ENCODE peak calls at places on chromosomes 13 and 19, in eight cellular contexts. S, O, K, G, H, F, V and N are unnamed samples.

GRCh38 chr13:97629601-97630272 is 195.8 kb downstream of the RAP2A start:
- DNase-seq in K (no peak), O (no peak), S (no peak), G (peak; percentile 14), H (peak; percentile 74), V (no peak), F (no peak), N (peak; percentile 42)

GRCh38 chr13:94660695-94661324 is 51.5 kb downstream of the SOX21 start:
- DNase-seq in G (peak; percentile 18), H (no peak), S (no peak), K (no peak), O (peak; percentile 12), V (no peak), F (peak; percentile 51), N (no peak)

GRCh38 chr13:99124695-99125334 is 75.8 kb upstream of the UBAC2 start:
- DNase-seq in V (no peak), G (peak; percentile 90), S (no peak), F (peak; percentile 67), O (no peak), K (no peak), H (no peak), N (no peak)

GRCh38 chr13:113928701-113929627 is 44.9 kb downstream of the C13orf46 start:
- DNase-seq in F (no peak), G (no peak), O (no peak), S (peak; percentile 63), K (no peak), V (peak; percentile 80), H (peak; percentile 92), N (no peak)

GRCh38 chr19:48963371-48964204 is 1.5 kb upstream of the FTL start:
- DNase-seq in F (peak; percentile 43), H (peak; percentile 74), G (peak; percentile 56), O (peak; percentile 54), S (peak; percentile 89), K (peak; percentile 88), V (peak; percentile 71), N (no peak)

GRCh38 chr19:32397736-32398135 is 7.8 kb upstream of the DPY19L3 start:
- DNase-seq in O (no peak), V (no peak), S (no peak), F (peak; percentile 58), K (no peak), H (no peak), G (peak; percentile 42), N (no peak)

GRCh38 chr13:113777311-113778260 is 18.6 kb downstream of the TMEM255B start:
- DNase-seq in G (no peak), H (peak; percentile 15), K (peak; percentile 84), O (peak; percentile 54), V (no peak), S (peak; percentile 37), F (no peak), N (no peak)

GRCh38 chr13:43797869-43798268 is 11.1 kb upstream of the ENOX1 start:
- DNase-seq in O (no peak), V (no peak), K (no peak), G (no peak), H (no peak), F (no peak), S (no peak), N (no peak)

GRCh38 chr13:46896346-46897138 is at the start of gene HTR2A:
- DNase-seq in K (no peak), S (peak; percentile 50), F (peak; percentile 18), V (no peak), H (peak; percentile 63), O (no peak), G (no peak), N (no peak)

GRCh38 chr19:42122691-42123607 is 9.3 kb downstream of the POU2F2 start:
- DNase-seq in G (no peak), V (no peak), K (no peak), H (no peak), F (no peak), O (no peak), S (no peak), N (no peak)

GRCh38 chr19:29645911-29646310 is 19.4 kb upstream of the PLEKHF1 start:
- DNase-seq in G (peak; percentile 66), S (peak; percentile 71), O (no peak), F (peak; percentile 27), H (peak; percentile 67), K (no peak), V (peak; percentile 35), N (no peak)

GRCh38 chr19:36113895-36114762 is 546 bp downstream of the POLR2I start:
- DNase-seq in S (no peak), F (peak; percentile 25), H (peak; percentile 49), G (peak; percentile 22), V (peak; percentile 38), O (no peak), K (peak; percentile 65), N (peak; percentile 45)

GRCh38 chr19:8036438-8037099 is 16.0 kb upstream of the CCL25 start:
- DNase-seq in G (no peak), S (no peak), H (no peak), V (no peak), O (no peak), K (no peak), F (no peak), N (no peak)

GRCh38 chr13:23087884-23088283 is 92.9 kb upstream of the SGCG start:
- DNase-seq in V (no peak), H (no peak), F (peak; percentile 31), G (peak; percentile 44), K (peak; percentile 69), S (no peak), O (peak; percentile 9), N (no peak)

GRCh38 chr19:49502866-49503581 is 6.8 kb downstream of the RPS11 start:
- DNase-seq in F (peak; percentile 83), K (no peak), V (peak; percentile 39), H (peak; percentile 33), O (no peak), S (no peak), G (peak; percentile 59), N (no peak)

GRCh38 chr19:4523306-4524110 is 5.2 kb upstream of the PLIN4 start:
- DNase-seq in F (peak; percentile 61), O (peak; percentile 58), V (peak; percentile 22), H (peak; percentile 31), K (peak; percentile 88), G (no peak), S (peak; percentile 77), N (peak; percentile 51)

GRCh38 chr19:1102407-1103106 is 1.2 kb upstream of the GPX4 start:
- DNase-seq in H (peak; percentile 66), V (peak; percentile 85), O (no peak), K (no peak), F (peak; percentile 96), G (peak; percentile 100), S (no peak), N (peak; percentile 79)

GRCh38 chr19:10289167-10289835 is 451 bp upstream of the ICAM5 start:
- DNase-seq in H (no peak), F (peak; percentile 45), V (no peak), O (no peak), G (peak; percentile 41), K (peak; percentile 93), S (no peak), N (peak; percentile 72)

GRCh38 chr19:10284641-10285278 is 2.0 kb upstream of the ICAM4 start:
- DNase-seq in H (no peak), F (no peak), O (no peak), S (no peak), G (no peak), K (no peak), V (no peak), N (no peak)

GRCh38 chr19:10285393-10285792 is 1.4 kb upstream of the ICAM4 start:
- DNase-seq in H (no peak), V (no peak), K (no peak), G (no peak), F (no peak), S (no peak), O (no peak), N (no peak)

GRCh38 chr19:10288662-10289166 is 1.0 kb upstream of the ICAM5 start:
- DNase-seq in S (no peak), F (peak; percentile 57), G (peak; percentile 59), O (peak; percentile 56), K (peak; percentile 79), H (no peak), V (no peak), N (peak; percentile 59)

DNA sequence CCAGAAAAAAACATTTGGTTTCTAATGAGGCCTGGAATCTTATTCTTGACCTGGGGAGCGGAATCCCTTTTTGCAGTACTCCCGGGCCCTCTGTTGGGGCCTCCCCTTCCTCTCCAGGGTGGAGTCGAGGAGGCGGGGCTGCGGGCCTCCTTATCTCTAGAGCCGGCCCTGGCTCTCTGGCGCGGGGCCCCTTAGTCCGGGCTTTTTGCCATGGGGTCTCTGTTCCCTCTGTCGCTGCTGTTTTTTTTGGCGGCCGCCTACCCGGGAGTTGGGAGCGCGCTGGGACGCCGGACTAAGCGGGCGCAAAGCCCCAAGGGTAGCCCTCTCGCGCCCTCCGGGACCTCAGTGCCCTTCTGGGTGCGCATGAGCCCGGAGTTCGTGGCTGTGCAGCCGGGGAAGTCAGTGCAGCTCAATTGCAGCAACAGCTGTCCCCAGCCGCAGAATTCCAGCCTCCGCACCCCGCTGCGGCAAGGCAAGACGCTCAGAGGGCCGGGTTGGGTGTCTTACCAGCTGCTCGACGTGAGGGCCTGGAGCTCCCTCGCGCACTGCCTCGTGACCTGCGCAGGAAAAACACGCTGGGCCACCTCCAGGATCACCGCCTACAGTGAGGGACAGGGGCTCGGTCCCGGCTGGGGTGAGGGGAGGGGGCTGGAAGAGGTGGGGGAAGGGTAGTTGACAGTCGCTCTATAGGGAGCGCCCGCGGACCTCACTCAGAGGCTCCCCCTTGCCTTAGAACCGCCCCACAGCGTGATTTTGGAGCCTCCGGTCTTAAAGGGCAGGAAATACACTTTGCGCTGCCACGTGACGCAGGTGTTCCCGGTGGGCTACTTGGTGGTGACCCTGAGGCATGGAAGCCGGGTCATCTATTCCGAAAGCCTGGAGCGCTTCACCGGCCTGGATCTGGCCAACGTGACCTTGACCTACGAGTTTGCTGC is at the start of gene ICAM4:
- DNase-seq in H (no peak), K (peak; percentile 80), G (peak; percentile 21), V (no peak), O (no peak), F (no peak), S (peak; percentile 76), N (peak; percentile 79)
- TF ChIP-seq CTCF in H (no peak), K (no peak), G (no peak), V (no peak), O (no peak), F (no peak), S (no peak), N (no peak)

GRCh38 chr19:50710094-50710493 is 9.5 kb downstream of the SHANK1 start:
- DNase-seq in F (peak; percentile 20), O (no peak), G (no peak), V (no peak), H (no peak), K (no peak), S (no peak), N (no peak)
- TF ChIP-seq CTCF in F (peak; percentile 45), O (no peak), G (no peak), V (no peak), H (no peak), K (peak; percentile 44), S (no peak), N (no peak)

GRCh38 chr13:110274687-110275086 is 32.3 kb downstream of the COL4A1 start:
- DNase-seq in H (peak; percentile 32), F (peak; percentile 3), S (no peak), K (peak; percentile 45), G (peak; percentile 1), O (no peak), V (peak; percentile 10), N (no peak)
- TF ChIP-seq CTCF in H (no peak), F (peak; percentile 35), S (no peak), K (peak; percentile 43), G (peak; percentile 40), O (no peak), V (no peak), N (no peak)

DNA sequence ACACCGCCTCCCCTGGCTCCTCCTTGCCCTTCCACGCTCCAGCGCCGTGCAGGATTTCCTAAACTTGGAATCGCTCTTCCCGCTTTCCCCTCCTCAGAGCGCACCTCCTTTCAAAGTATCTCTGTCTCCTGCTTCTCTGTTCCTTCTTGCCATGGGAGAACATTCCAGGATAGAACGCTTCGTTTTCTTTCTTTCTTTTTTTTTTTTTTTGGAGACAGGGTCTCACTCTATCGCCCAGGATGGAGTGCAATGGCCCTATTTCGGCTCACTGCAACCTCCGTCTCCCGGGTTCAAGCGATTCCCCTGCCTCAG is 574 bp upstream of the XPO4 start:
- DNase-seq in S (no peak), F (no peak), G (no peak), V (no peak), H (no peak), K (no peak), O (no peak), N (no peak)
- TF ChIP-seq CTCF in S (no peak), F (no peak), G (no peak), V (no peak), H (no peak), K (no peak), O (no peak), N (no peak)